ENCODE peak calls at places on chromosomes 11 and 22, in five cellular contexts. E is CD8-positive, alpha-beta T cell; V is GM06990; X is fibroblast of villous mesenchyme; A is H9. R is an unnamed sample.

GRCh38 chr11:120316880-120317688 is 8.0 kb upstream of the TLCD5 start:
- DNase-seq in E (no peak), X (peak), A (peak), V (no peak), R (no peak)

GRCh38 chr11:8604078-8604723 is 10.2 kb upstream of the STK33 start:
- DNase-seq in V (peak), A (peak), X (peak), E (no peak), R (peak)

GRCh38 chr22:28857288-28857687 is 26.1 kb upstream of the ZNRF3 start:
- DNase-seq in E (no peak), V (no peak), A (no peak), X (no peak), R (no peak)

GRCh38 chr11:78226684-78227680 is 38.3 kb downstream of the USP35 start:
- DNase-seq in A (no peak), X (no peak), E (no peak), V (peak), R (no peak)

GRCh38 chr11:12831471-12832202 is 157.4 kb downstream of the TEAD1 start:
- DNase-seq in E (no peak), X (no peak), V (no peak), A (no peak), R (no peak)

GRCh38 chr11:111454561-111455192 is 57.5 kb downstream of the BTG4 start:
- DNase-seq in V (no peak), X (peak), E (peak), A (peak), R (peak)

GRCh38 chr11:2825261-2825885 is 60.2 kb downstream of the CDKN1C start:
- DNase-seq in X (peak), E (no peak), V (no peak), A (no peak), R (no peak)

GRCh38 chr11:17894929-17895658 is 117.8 kb downstream of the SERGEF start:
- DNase-seq in E (no peak), X (peak), A (no peak), V (no peak), R (no peak)

GRCh38 chr11:2728663-2729332 is 29.0 kb upstream of the KCNQ1OT1 start:
- DNase-seq in X (no peak), E (no peak), V (no peak), A (no peak), R (no peak)

GRCh38 chr22:30920407-30920806 is 48.2 kb downstream of the MORC2 start:
- DNase-seq in A (peak), E (peak), V (peak), X (peak), R (peak)

GRCh38 chr11:96339704-96340554 is 3.1 kb downstream of the MAML2 start:
- DNase-seq in A (no peak), E (no peak), V (no peak), X (no peak), R (no peak)

GRCh38 chr11:293293-293851 is 4.4 kb downstream of the PGGHG start:
- DNase-seq in E (no peak), V (no peak), X (no peak), A (no peak), R (no peak)

GRCh38 chr11:124277809-124278208 is 21.6 kb downstream of the OR8G5 start:
- DNase-seq in A (peak), V (no peak), X (no peak), E (no peak), R (no peak)

GRCh38 chr11:61911701-61912529 is 5.5 kb downstream of the RAB3IL1 start:
- DNase-seq in A (no peak), X (no peak), E (no peak), V (no peak), R (no peak)

GRCh38 chr11:43947003-43947500 is 4.6 kb downstream of the C11orf96 start:
- DNase-seq in A (peak), V (no peak), E (no peak), X (peak), R (no peak)

DNA sequence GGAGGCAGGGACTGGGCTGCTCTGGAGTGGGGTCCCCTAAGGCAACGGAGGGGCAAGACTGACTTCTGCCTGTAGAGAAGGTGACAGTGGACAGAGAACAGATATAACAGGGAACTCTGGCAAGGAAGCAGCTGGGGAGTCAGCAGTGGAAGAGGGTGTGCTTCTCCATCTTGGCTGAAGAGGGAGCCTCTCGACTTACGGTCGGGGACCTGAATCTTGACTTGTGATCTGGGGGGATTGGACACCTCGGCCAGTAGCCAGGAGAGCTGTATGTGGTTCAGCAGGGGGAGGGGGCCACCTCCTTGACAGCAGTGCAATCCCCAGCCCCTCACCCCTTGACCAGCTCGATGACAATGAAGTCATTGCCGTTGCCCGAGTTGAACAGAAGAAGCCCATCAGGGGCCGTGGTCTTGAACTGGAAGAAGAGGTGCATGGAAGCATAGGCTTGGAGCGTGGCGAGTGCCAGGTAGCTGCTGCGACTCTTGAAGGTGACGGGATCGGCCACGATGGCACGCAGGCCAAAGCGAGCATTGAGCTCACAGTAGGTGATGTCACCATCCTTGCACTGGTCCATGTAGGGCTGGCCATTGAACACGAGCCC is 60.0 kb downstream of the SLC22A12 start:
- DNase-seq in E (no peak), A (peak), V (no peak), X (peak), R (peak)
- TF ChIP-seq CTCF in E (no peak), A (peak), V (peak), X (peak), R (peak)

DNA sequence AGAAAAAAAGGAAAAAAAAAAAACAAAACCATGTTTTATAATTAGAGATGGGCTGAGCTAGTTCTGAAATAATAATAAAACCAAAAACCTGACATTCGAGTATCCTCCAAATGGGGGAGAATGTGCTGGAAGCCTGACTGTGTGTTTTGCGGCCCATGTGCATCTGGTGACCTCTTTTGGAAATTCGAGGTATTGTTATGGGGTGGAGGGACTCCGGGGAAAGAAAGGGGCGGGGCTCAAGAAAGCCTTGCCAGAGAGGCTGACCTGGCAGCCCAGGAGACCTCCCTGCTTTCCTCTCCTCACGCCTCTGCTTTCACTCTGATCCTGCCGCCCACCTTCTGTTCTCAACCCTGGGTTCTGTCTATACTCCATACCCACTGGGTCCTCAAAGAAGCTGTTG is 72.9 kb downstream of the CTTN start:
- DNase-seq in E (no peak), V (no peak), A (peak), X (peak), R (peak)
- TF ChIP-seq CTCF in E (no peak), V (peak), A (peak), X (peak), R (peak)

GRCh38 chr11:86214710-86215109 is 29.8 kb upstream of the EED start:
- DNase-seq in E (no peak), X (no peak), A (no peak), V (peak), R (peak)
- TF ChIP-seq CTCF in E (no peak), X (peak), A (peak), V (no peak), R (no peak)

GRCh38 chr22:40463727-40464126 is 93.3 kb downstream of the SGSM3 start:
- DNase-seq in A (no peak), E (peak), V (peak), X (no peak), R (peak)
- TF ChIP-seq CTCF in A (no peak), E (no peak), V (no peak), X (no peak), R (no peak)

GRCh38 chr11:130408901-130409300 is 19.5 kb downstream of the ADAMTS8 start:
- DNase-seq in V (no peak), X (no peak), A (no peak), E (no peak), R (no peak)

GRCh38 chr11:130409618-130410388 is 18.6 kb downstream of the ADAMTS8 start:
- DNase-seq in E (no peak), V (no peak), X (no peak), A (no peak), R (no peak)

GRCh38 chr11:130411223-130411622 is 17.2 kb downstream of the ADAMTS8 start:
- DNase-seq in E (no peak), V (no peak), A (no peak), X (no peak), R (no peak)

GRCh38 chr11:130407978-130408377 is 20.4 kb downstream of the ADAMTS8 start:
- DNase-seq in V (no peak), E (no peak), A (no peak), X (peak), R (no peak)

DNA sequence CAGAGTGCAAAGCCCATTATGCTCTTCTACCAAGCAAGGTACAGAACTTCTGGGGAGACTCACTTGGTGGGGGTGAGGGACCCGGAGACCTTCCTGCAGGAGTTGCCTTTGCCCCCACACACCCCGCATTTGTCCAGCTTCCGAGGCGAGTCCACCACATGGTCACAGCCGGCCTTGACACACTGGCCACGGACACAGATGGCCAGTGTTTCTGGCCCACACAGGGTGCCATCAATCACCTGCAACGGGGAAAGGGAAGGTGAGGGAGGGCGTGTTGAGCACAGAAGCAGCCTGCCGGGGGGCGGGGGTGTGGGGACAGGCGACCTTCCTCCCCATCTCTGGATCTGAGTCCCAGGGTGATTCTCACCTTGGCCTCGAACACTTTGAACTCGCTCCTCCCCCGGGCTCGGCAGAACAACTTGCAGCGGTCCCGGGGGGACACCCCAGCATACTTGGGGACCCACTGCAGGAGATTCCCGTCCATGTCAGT is 20.0 kb downstream of the ADAMTS8 start:
- DNase-seq in V (no peak), X (no peak), E (no peak), A (no peak), R (no peak)
- TF ChIP-seq CTCF in V (no peak), X (no peak), E (no peak), A (no peak), R (no peak)